ENCODE peak calls at places on chromosomes 6 and 20, in seven cellular contexts. One of them, this sample, is unnamed.

GRCh38 chr6:109768485-109768884 is 77.4 kb downstream of the FIG4 start:
- DNase-seq in stimulated activated naive CD4-positive, alpha-beta T cell: no peak
- DNase-seq in AG08396: no peak
- DNase-seq in Ammon's horn: no peak
- DNase-seq in activated CD4-positive, alpha-beta T cell treated with anti-CD3 and anti-CD28 coated beads for 48 hours: no peak
- DNase-seq in neural crest cell: no peak
- DNase-seq in SIG-M5: no peak
- DNase-seq in this sample: no peak

GRCh38 chr20:47774081-47774777 is 11.1 kb downstream of the SULF2 start:
- DNase-seq in stimulated activated naive CD4-positive, alpha-beta T cell: no peak
- DNase-seq in AG08396: no peak
- DNase-seq in Ammon's horn: no peak
- DNase-seq in activated CD4-positive, alpha-beta T cell treated with anti-CD3 and anti-CD28 coated beads for 48 hours: no peak
- DNase-seq in neural crest cell: no peak
- DNase-seq in SIG-M5: no peak
- DNase-seq in this sample: no peak

GRCh38 chr20:33915726-33916331 is 77.9 kb upstream of the RALY start:
- DNase-seq in stimulated activated naive CD4-positive, alpha-beta T cell: peak
- DNase-seq in AG08396: no peak
- DNase-seq in Ammon's horn: no peak
- DNase-seq in activated CD4-positive, alpha-beta T cell treated with anti-CD3 and anti-CD28 coated beads for 48 hours: peak
- DNase-seq in neural crest cell: no peak
- DNase-seq in SIG-M5: no peak
- DNase-seq in this sample: no peak

GRCh38 chr6:87806635-87807034 is 104.6 kb upstream of the AKIRIN2 start:
- DNase-seq in stimulated activated naive CD4-positive, alpha-beta T cell: no peak
- DNase-seq in AG08396: no peak
- DNase-seq in Ammon's horn: no peak
- DNase-seq in activated CD4-positive, alpha-beta T cell treated with anti-CD3 and anti-CD28 coated beads for 48 hours: no peak
- DNase-seq in neural crest cell: no peak
- DNase-seq in SIG-M5: no peak
- DNase-seq in this sample: no peak

GRCh38 chr6:54846857-54847721 is 518 bp downstream of the FAM83B start:
- DNase-seq in stimulated activated naive CD4-positive, alpha-beta T cell: no peak
- DNase-seq in AG08396: no peak
- DNase-seq in Ammon's horn: no peak
- DNase-seq in activated CD4-positive, alpha-beta T cell treated with anti-CD3 and anti-CD28 coated beads for 48 hours: no peak
- DNase-seq in neural crest cell: peak
- DNase-seq in SIG-M5: no peak
- DNase-seq in this sample: no peak

GRCh38 chr6:1871936-1872335 is 262.2 kb downstream of the FOXC1 start:
- DNase-seq in stimulated activated naive CD4-positive, alpha-beta T cell: no peak
- DNase-seq in AG08396: no peak
- DNase-seq in Ammon's horn: peak
- DNase-seq in activated CD4-positive, alpha-beta T cell treated with anti-CD3 and anti-CD28 coated beads for 48 hours: no peak
- DNase-seq in neural crest cell: no peak
- DNase-seq in SIG-M5: no peak
- DNase-seq in this sample: no peak

GRCh38 chr20:58893355-58894151 is 41.0 kb downstream of the GNAS start:
- DNase-seq in stimulated activated naive CD4-positive, alpha-beta T cell: no peak
- DNase-seq in AG08396: no peak
- DNase-seq in Ammon's horn: no peak
- DNase-seq in activated CD4-positive, alpha-beta T cell treated with anti-CD3 and anti-CD28 coated beads for 48 hours: peak
- DNase-seq in neural crest cell: no peak
- DNase-seq in SIG-M5: no peak
- DNase-seq in this sample: no peak

GRCh38 chr6:111793711-111794111 is 79.5 kb downstream of the FYN start:
- DNase-seq in stimulated activated naive CD4-positive, alpha-beta T cell: peak
- DNase-seq in AG08396: no peak
- DNase-seq in Ammon's horn: no peak
- DNase-seq in activated CD4-positive, alpha-beta T cell treated with anti-CD3 and anti-CD28 coated beads for 48 hours: peak
- DNase-seq in neural crest cell: no peak
- DNase-seq in SIG-M5: no peak
- DNase-seq in this sample: no peak

GRCh38 chr6:85058806-85059205 is 294.4 kb upstream of the TBX18 start:
- DNase-seq in stimulated activated naive CD4-positive, alpha-beta T cell: no peak
- DNase-seq in AG08396: no peak
- DNase-seq in Ammon's horn: no peak
- DNase-seq in activated CD4-positive, alpha-beta T cell treated with anti-CD3 and anti-CD28 coated beads for 48 hours: no peak
- DNase-seq in neural crest cell: no peak
- DNase-seq in SIG-M5: no peak
- DNase-seq in this sample: no peak

GRCh38 chr20:11917663-11918062 is at the start of gene BTBD3:
- DNase-seq in stimulated activated naive CD4-positive, alpha-beta T cell: no peak
- DNase-seq in AG08396: peak
- DNase-seq in Ammon's horn: peak
- DNase-seq in activated CD4-positive, alpha-beta T cell treated with anti-CD3 and anti-CD28 coated beads for 48 hours: peak
- DNase-seq in neural crest cell: no peak
- DNase-seq in SIG-M5: no peak
- DNase-seq in this sample: peak

GRCh38 chr6:56435326-56435725 is 187.9 kb upstream of the COL21A1 start:
- DNase-seq in stimulated activated naive CD4-positive, alpha-beta T cell: no peak
- DNase-seq in AG08396: no peak
- DNase-seq in Ammon's horn: no peak
- DNase-seq in activated CD4-positive, alpha-beta T cell treated with anti-CD3 and anti-CD28 coated beads for 48 hours: no peak
- DNase-seq in neural crest cell: no peak
- DNase-seq in SIG-M5: no peak
- DNase-seq in this sample: no peak

GRCh38 chr20:63578224-63579016 is 4.4 kb upstream of the HELZ2 start:
- DNase-seq in stimulated activated naive CD4-positive, alpha-beta T cell: peak
- DNase-seq in AG08396: no peak
- DNase-seq in Ammon's horn: no peak
- DNase-seq in activated CD4-positive, alpha-beta T cell treated with anti-CD3 and anti-CD28 coated beads for 48 hours: no peak
- DNase-seq in neural crest cell: no peak
- DNase-seq in SIG-M5: no peak
- DNase-seq in this sample: no peak

GRCh38 chr6:64034840-64035656 is 399.4 kb downstream of the PHF3 start:
- DNase-seq in stimulated activated naive CD4-positive, alpha-beta T cell: no peak
- DNase-seq in AG08396: peak
- DNase-seq in Ammon's horn: no peak
- DNase-seq in activated CD4-positive, alpha-beta T cell treated with anti-CD3 and anti-CD28 coated beads for 48 hours: no peak
- DNase-seq in neural crest cell: no peak
- DNase-seq in SIG-M5: no peak
- DNase-seq in this sample: no peak

GRCh38 chr6:1127129-1127528 is 184.8 kb upstream of the FOXQ1 start:
- DNase-seq in stimulated activated naive CD4-positive, alpha-beta T cell: no peak
- DNase-seq in AG08396: no peak
- DNase-seq in Ammon's horn: no peak
- DNase-seq in activated CD4-positive, alpha-beta T cell treated with anti-CD3 and anti-CD28 coated beads for 48 hours: no peak
- DNase-seq in neural crest cell: no peak
- DNase-seq in SIG-M5: no peak
- DNase-seq in this sample: no peak

GRCh38 chr6:16800942-16801341 is 39.7 kb upstream of the ATXN1 start:
- DNase-seq in stimulated activated naive CD4-positive, alpha-beta T cell: no peak
- DNase-seq in AG08396: no peak
- DNase-seq in Ammon's horn: no peak
- DNase-seq in activated CD4-positive, alpha-beta T cell treated with anti-CD3 and anti-CD28 coated beads for 48 hours: peak
- DNase-seq in neural crest cell: no peak
- DNase-seq in SIG-M5: peak
- DNase-seq in this sample: no peak

GRCh38 chr6:117317261-117317660 is 51.9 kb downstream of the VGLL2 start:
- DNase-seq in stimulated activated naive CD4-positive, alpha-beta T cell: no peak
- DNase-seq in AG08396: no peak
- DNase-seq in Ammon's horn: no peak
- DNase-seq in activated CD4-positive, alpha-beta T cell treated with anti-CD3 and anti-CD28 coated beads for 48 hours: no peak
- DNase-seq in neural crest cell: no peak
- DNase-seq in SIG-M5: no peak
- DNase-seq in this sample: no peak

GRCh38 chr20:24151621-24152020 is 163.0 kb upstream of the GGTLC1 start:
- DNase-seq in stimulated activated naive CD4-positive, alpha-beta T cell: no peak
- DNase-seq in AG08396: no peak
- DNase-seq in Ammon's horn: no peak
- DNase-seq in activated CD4-positive, alpha-beta T cell treated with anti-CD3 and anti-CD28 coated beads for 48 hours: no peak
- DNase-seq in neural crest cell: no peak
- DNase-seq in SIG-M5: no peak
- DNase-seq in this sample: no peak

GRCh38 chr6:139882234-139882633 is 507.8 kb upstream of the CITED2 start:
- DNase-seq in stimulated activated naive CD4-positive, alpha-beta T cell: no peak
- DNase-seq in AG08396: peak
- DNase-seq in Ammon's horn: no peak
- DNase-seq in activated CD4-positive, alpha-beta T cell treated with anti-CD3 and anti-CD28 coated beads for 48 hours: no peak
- DNase-seq in neural crest cell: no peak
- DNase-seq in SIG-M5: no peak
- DNase-seq in this sample: peak

GRCh38 chr6:13226071-13226470 is 102.3 kb downstream of the TBC1D7 start:
- DNase-seq in stimulated activated naive CD4-positive, alpha-beta T cell: no peak
- DNase-seq in AG08396: no peak
- DNase-seq in Ammon's horn: no peak
- DNase-seq in activated CD4-positive, alpha-beta T cell treated with anti-CD3 and anti-CD28 coated beads for 48 hours: no peak
- DNase-seq in neural crest cell: no peak
- DNase-seq in SIG-M5: no peak
- DNase-seq in this sample: no peak

GRCh38 chr6:24951831-24952299 is 16.1 kb upstream of the RIPOR2 start:
- DNase-seq in stimulated activated naive CD4-positive, alpha-beta T cell: peak
- DNase-seq in AG08396: no peak
- DNase-seq in Ammon's horn: no peak
- DNase-seq in activated CD4-positive, alpha-beta T cell treated with anti-CD3 and anti-CD28 coated beads for 48 hours: no peak
- DNase-seq in neural crest cell: no peak
- DNase-seq in SIG-M5: peak
- DNase-seq in this sample: no peak

GRCh38 chr20:2305479-2305878 is 9.7 kb downstream of the TGM3 start:
- DNase-seq in stimulated activated naive CD4-positive, alpha-beta T cell: no peak
- DNase-seq in AG08396: no peak
- DNase-seq in Ammon's horn: no peak
- DNase-seq in activated CD4-positive, alpha-beta T cell treated with anti-CD3 and anti-CD28 coated beads for 48 hours: no peak
- DNase-seq in neural crest cell: no peak
- DNase-seq in SIG-M5: no peak
- DNase-seq in this sample: no peak

GRCh38 chr6:16316741-16317251 is 78.4 kb downstream of the GMPR start:
- DNase-seq in stimulated activated naive CD4-positive, alpha-beta T cell: peak
- DNase-seq in AG08396: peak
- DNase-seq in Ammon's horn: no peak
- DNase-seq in activated CD4-positive, alpha-beta T cell treated with anti-CD3 and anti-CD28 coated beads for 48 hours: peak
- DNase-seq in neural crest cell: no peak
- DNase-seq in SIG-M5: no peak
- DNase-seq in this sample: peak

GRCh38 chr20:47785900-47786762 is 850 bp upstream of the SULF2 start:
- DNase-seq in stimulated activated naive CD4-positive, alpha-beta T cell: no peak
- DNase-seq in AG08396: peak
- DNase-seq in Ammon's horn: peak
- DNase-seq in activated CD4-positive, alpha-beta T cell treated with anti-CD3 and anti-CD28 coated beads for 48 hours: peak
- DNase-seq in neural crest cell: peak
- DNase-seq in SIG-M5: no peak
- DNase-seq in this sample: peak

GRCh38 chr20:62473200-62473585 is 2.6 kb downstream of the GATA5 start:
- DNase-seq in stimulated activated naive CD4-positive, alpha-beta T cell: no peak
- DNase-seq in AG08396: no peak
- DNase-seq in Ammon's horn: no peak
- DNase-seq in activated CD4-positive, alpha-beta T cell treated with anti-CD3 and anti-CD28 coated beads for 48 hours: no peak
- DNase-seq in neural crest cell: no peak
- DNase-seq in SIG-M5: no peak
- DNase-seq in this sample: no peak

GRCh38 chr20:33079267-33079666 is at the start of gene BPIFB4:
- DNase-seq in stimulated activated naive CD4-positive, alpha-beta T cell: no peak
- DNase-seq in AG08396: no peak
- DNase-seq in Ammon's horn: no peak
- DNase-seq in activated CD4-positive, alpha-beta T cell treated with anti-CD3 and anti-CD28 coated beads for 48 hours: no peak
- DNase-seq in neural crest cell: no peak
- DNase-seq in SIG-M5: no peak
- DNase-seq in this sample: no peak

GRCh38 chr6:148997863-148998262 is 251.0 kb downstream of the UST start:
- DNase-seq in stimulated activated naive CD4-positive, alpha-beta T cell: no peak
- DNase-seq in AG08396: peak
- DNase-seq in Ammon's horn: no peak
- DNase-seq in activated CD4-positive, alpha-beta T cell treated with anti-CD3 and anti-CD28 coated beads for 48 hours: no peak
- DNase-seq in neural crest cell: no peak
- DNase-seq in SIG-M5: no peak
- DNase-seq in this sample: no peak

GRCh38 chr20:64130876-64131275 is 23.5 kb upstream of the NPBWR2 start:
- DNase-seq in stimulated activated naive CD4-positive, alpha-beta T cell: no peak
- DNase-seq in AG08396: no peak
- DNase-seq in Ammon's horn: no peak
- DNase-seq in activated CD4-positive, alpha-beta T cell treated with anti-CD3 and anti-CD28 coated beads for 48 hours: no peak
- DNase-seq in neural crest cell: no peak
- DNase-seq in SIG-M5: no peak
- DNase-seq in this sample: no peak

GRCh38 chr6:55822815-55823214 is 52.6 kb downstream of the BMP5 start:
- DNase-seq in stimulated activated naive CD4-positive, alpha-beta T cell: no peak
- DNase-seq in AG08396: no peak
- DNase-seq in Ammon's horn: no peak
- DNase-seq in activated CD4-positive, alpha-beta T cell treated with anti-CD3 and anti-CD28 coated beads for 48 hours: no peak
- DNase-seq in neural crest cell: no peak
- DNase-seq in SIG-M5: no peak
- DNase-seq in this sample: no peak

GRCh38 chr6:33610779-33611421 is 10.2 kb upstream of the ITPR3 start:
- DNase-seq in stimulated activated naive CD4-positive, alpha-beta T cell: no peak
- DNase-seq in AG08396: no peak
- DNase-seq in Ammon's horn: peak
- DNase-seq in activated CD4-positive, alpha-beta T cell treated with anti-CD3 and anti-CD28 coated beads for 48 hours: no peak
- DNase-seq in neural crest cell: peak
- DNase-seq in SIG-M5: no peak
- DNase-seq in this sample: no peak